ENCODE peak calls at places on chromosome 2, in six cellular contexts. Y, I, E, L, G and W are unnamed samples.

GRCh38 chr2:167596072-167596471 is 651.3 kb downstream of the STK39 start:
- DNase-seq in E (no peak), L (no peak), I (no peak), G (no peak), Y (no peak), W (no peak)

GRCh38 chr2:160332318-160332717 is 132.2 kb upstream of the ITGB6 start:
- DNase-seq in G (no peak), L (no peak), I (no peak), E (no peak), Y (no peak), W (no peak)

GRCh38 chr2:239820836-239821693 is 204.1 kb downstream of the NDUFA10 start:
- DNase-seq in G (no peak), Y (no peak), L (no peak), I (no peak), E (no peak), W (no peak)

GRCh38 chr2:27307545-27308358 is 493 bp downstream of the UCN start:
- DNase-seq in L (no peak), G (no peak), Y (no peak), E (no peak), I (no peak), W (no peak)

GRCh38 chr2:113240915-113241911 is 37.5 kb downstream of the PAX8 start:
- DNase-seq in G (no peak), Y (no peak), L (peak), E (peak), I (peak), W (no peak)

GRCh38 chr2:134020608-134021007 is 233.3 kb upstream of the MGAT5 start:
- DNase-seq in G (peak), L (no peak), Y (no peak), E (no peak), I (no peak), W (no peak)

GRCh38 chr2:236848467-236848866 is 237.2 kb upstream of the COPS8 start:
- DNase-seq in Y (no peak), G (no peak), E (no peak), I (no peak), L (no peak), W (no peak)

GRCh38 chr2:119704670-119705120 is 25.7 kb downstream of the TMEM177 start:
- DNase-seq in I (no peak), G (peak), E (no peak), L (no peak), Y (no peak), W (no peak)

GRCh38 chr2:49110571-49111315 is 43.6 kb downstream of the FSHR start:
- DNase-seq in G (no peak), E (no peak), I (no peak), L (no peak), Y (no peak), W (no peak)

GRCh38 chr2:227383687-227384086 is 4.1 kb downstream of the SCYGR1 start:
- DNase-seq in I (no peak), E (no peak), L (no peak), G (no peak), Y (no peak), W (no peak)

GRCh38 chr2:233831011-233831721 is 23.2 kb downstream of the HJURP start:
- DNase-seq in I (no peak), Y (no peak), L (no peak), G (no peak), E (no peak), W (no peak)

GRCh38 chr2:190607657-190608357 is 41.1 kb upstream of the NAB1 start:
- DNase-seq in L (peak), Y (no peak), G (no peak), I (no peak), E (no peak), W (no peak)

GRCh38 chr2:73986085-73986680 is 1.5 kb downstream of the TET3 start:
- DNase-seq in L (no peak), E (no peak), I (no peak), Y (no peak), G (no peak), W (no peak)

GRCh38 chr2:73985318-73986084 is 791 bp downstream of the TET3 start:
- DNase-seq in G (no peak), E (no peak), L (peak), I (peak), Y (peak), W (peak)

GRCh38 chr2:73983322-73984202 is 1.1 kb upstream of the TET3 start:
- DNase-seq in I (peak), L (peak), G (no peak), Y (no peak), E (no peak), W (peak)

GRCh38 chr2:73984922-73985317 is 210 bp downstream of the TET3 start:
- DNase-seq in Y (peak), L (peak), G (no peak), I (peak), E (no peak), W (peak)

DNA sequence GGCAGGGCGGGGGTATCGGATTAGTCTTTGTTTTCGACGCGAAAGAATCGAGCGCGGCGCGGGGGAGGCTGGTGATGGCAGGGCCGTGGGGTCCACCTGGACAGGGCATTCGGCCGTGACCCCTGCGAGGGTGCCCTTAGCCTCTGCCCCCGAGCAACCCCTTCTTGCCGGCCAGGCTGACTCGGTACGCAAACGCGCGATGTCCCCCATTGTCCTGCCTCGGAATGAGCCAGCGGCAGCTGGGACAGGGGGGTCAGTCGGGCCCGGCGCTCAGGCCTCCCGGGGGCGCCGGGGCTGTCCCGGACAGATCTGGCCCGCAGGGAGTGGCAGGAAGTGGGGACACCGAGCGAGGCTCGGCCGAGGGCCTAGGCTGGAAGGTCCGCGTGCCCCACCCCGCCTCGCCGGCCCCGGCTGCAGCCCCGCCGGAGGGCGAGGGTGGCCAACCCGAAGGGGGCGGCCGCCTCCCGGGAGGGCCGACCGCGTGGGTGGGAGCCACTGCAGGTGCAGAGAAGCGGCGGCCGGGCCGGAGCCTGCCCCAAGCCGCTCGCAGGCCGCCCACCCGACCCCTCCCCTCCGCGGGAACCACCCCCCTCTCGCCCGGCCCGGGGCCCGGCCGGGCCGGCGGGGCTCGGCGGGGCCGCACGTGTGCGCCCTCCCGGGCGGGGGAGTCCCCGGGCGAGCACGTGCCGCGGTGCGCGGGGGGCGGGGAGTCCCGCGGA is at the start of gene TET3:
- DNase-seq in G (no peak), L (peak), I (no peak), Y (peak), E (no peak), W (peak)
- TF ChIP-seq POLR2A in G (peak), L (peak), I (no peak), Y (peak), E (peak), W (peak)

GRCh38 chr2:171547256-171547655 is 25.0 kb downstream of the CYBRD1 start:
- DNase-seq in E (no peak), I (no peak), L (no peak), G (no peak), Y (no peak), W (no peak)

GRCh38 chr2:171545086-171545485 is 22.8 kb downstream of the CYBRD1 start:
- DNase-seq in E (no peak), G (no peak), L (no peak), Y (no peak), I (no peak), W (no peak)

GRCh38 chr2:171540437-171540836 is 18.2 kb downstream of the CYBRD1 start:
- DNase-seq in Y (no peak), I (no peak), G (no peak), L (no peak), E (no peak), W (no peak)

GRCh38 chr2:171541202-171541884 is 19.1 kb downstream of the CYBRD1 start:
- DNase-seq in E (no peak), G (no peak), I (no peak), L (peak), Y (no peak), W (no peak)
- TF ChIP-seq TAF1 in E (no peak), G (no peak), I (no peak), L (no peak), Y (no peak), W (no peak)

GRCh38 chr2:96396095-96396494 is 60.5 kb downstream of the NCAPH start:
- DNase-seq in I (no peak), L (no peak), Y (no peak), G (no peak), E (no peak), W (no peak)
- TF ChIP-seq POLR2AphosphoS5 in I (no peak), L (no peak), Y (no peak), G (no peak), E (no peak), W (no peak)

GRCh38 chr2:74482801-74483674 is at the start of the genes CCDC142 and TTC31:
- DNase-seq in L (peak), G (peak), I (peak), Y (peak), E (peak), W (peak)
- TF ChIP-seq POLR2A in L (peak), G (peak), I (peak), Y (peak), E (peak), W (peak)

GRCh38 chr2:70496819-70497218 is 56.8 kb downstream of the TGFA start:
- DNase-seq in I (no peak), G (no peak), E (no peak), L (no peak), Y (no peak), W (no peak)
- TF ChIP-seq TAF1 in I (no peak), G (no peak), E (no peak), L (no peak), Y (no peak), W (no peak)

DNA sequence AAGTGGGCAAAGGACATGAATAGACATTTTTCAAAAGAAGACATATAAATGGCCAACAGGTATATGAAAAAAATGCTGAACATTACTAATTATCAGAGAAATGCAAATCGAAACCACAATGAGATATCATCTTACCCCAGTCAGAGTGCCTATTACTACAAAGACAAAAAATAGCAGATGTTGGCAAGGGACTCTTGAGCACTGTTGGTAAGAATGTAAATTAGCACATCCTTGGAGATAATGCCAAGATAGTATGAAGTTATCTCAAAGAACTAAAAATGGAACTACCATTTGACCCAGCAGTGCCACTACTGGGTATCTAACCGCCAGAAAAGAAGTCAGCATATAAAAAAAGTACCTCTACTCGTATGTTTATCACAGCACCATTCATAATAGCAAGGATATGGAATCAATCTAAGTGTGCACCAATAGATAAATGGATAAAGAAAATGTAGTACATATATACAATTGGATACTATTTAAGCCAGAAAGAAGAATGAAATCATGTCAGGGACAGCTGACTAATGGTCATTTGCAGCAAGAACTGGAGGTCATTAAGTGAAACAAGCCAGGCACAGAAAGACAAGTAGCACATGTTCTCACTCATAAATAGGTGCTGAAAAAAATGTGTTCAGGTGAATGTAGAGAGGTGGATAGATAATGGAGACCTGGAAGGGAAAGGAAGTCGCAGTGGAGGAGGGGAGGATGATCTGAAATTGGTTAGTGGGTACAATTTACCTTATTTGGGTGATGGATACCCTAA is 141.7 kb upstream of the B3GNT2 start:
- DNase-seq in G (no peak), L (no peak), I (no peak), E (no peak), Y (no peak), W (no peak)
- TF ChIP-seq POLR2AphosphoS5 in G (no peak), L (no peak), I (no peak), E (no peak), Y (no peak), W (no peak)

GRCh38 chr2:18558458-18558857 is 2.0 kb downstream of the RDH14 start:
- DNase-seq in G (no peak), E (no peak), Y (no peak), I (no peak), L (peak), W (no peak)

GRCh38 chr2:18557121-18557520 is 3.3 kb downstream of the RDH14 start:
- DNase-seq in L (no peak), G (no peak), E (no peak), Y (no peak), I (no peak), W (no peak)

GRCh38 chr2:18559941-18560796 is at the start of gene RDH14:
- DNase-seq in E (peak), I (peak), G (peak), L (peak), Y (peak), W (peak)

GRCh38 chr2:18559531-18559930 is 922 bp downstream of the RDH14 start:
- DNase-seq in G (no peak), E (no peak), Y (no peak), I (peak), L (peak), W (no peak)

GRCh38 chr2:18560797-18561085 is 288 bp upstream of the RDH14 start:
- DNase-seq in I (no peak), L (no peak), G (no peak), E (no peak), Y (no peak), W (no peak)
- TF ChIP-seq POLR2A in I (peak), L (peak), G (no peak), E (no peak), Y (peak), W (peak)